ENCODE peak calls at places on chromosomes 2 and 18, in five cellular contexts. R is RWPE1, T is Peyer's patch, U is GM10248, M is bronchial epithelial cell. S is an unnamed sample.

GRCh38 chr18:5058768-5059539 is 138.1 kb downstream of the AKAIN1 start:
- DNase-seq in R (no peak), T (no peak), U (peak), M (no peak), S (no peak)

GRCh38 chr18:5596585-5596984 is 52.8 kb upstream of the EPB41L3 start:
- DNase-seq in R (no peak), T (no peak), U (no peak), M (no peak), S (no peak)

GRCh38 chr2:118123561-118124232 is 35.4 kb downstream of the INSIG2 start:
- DNase-seq in R (peak), T (no peak), U (no peak), M (peak), S (no peak)

GRCh38 chr2:136207030-136207623 is 89.2 kb upstream of the CXCR4 start:
- DNase-seq in R (no peak), T (no peak), U (peak), M (no peak), S (no peak)

GRCh38 chr2:74588664-74589063 is 34.1 kb downstream of the DOK1 start:
- DNase-seq in R (no peak), T (no peak), U (no peak), M (peak), S (no peak)

GRCh38 chr2:133130548-133131246 is 437.6 kb downstream of the NCKAP5 start:
- DNase-seq in R (no peak), T (no peak), U (no peak), M (peak), S (no peak)

GRCh38 chr2:118179445-118179844 is 91.2 kb downstream of the INSIG2 start:
- DNase-seq in R (no peak), T (no peak), U (no peak), M (no peak), S (no peak)

GRCh38 chr2:238425979-238426567 is 654 bp upstream of the ASB1 start:
- DNase-seq in R (no peak), T (no peak), U (no peak), M (peak), S (no peak)

GRCh38 chr2:7034313-7034712 is 117.1 kb downstream of the RNF144A start:
- DNase-seq in R (no peak), T (no peak), U (no peak), M (no peak), S (no peak)

GRCh38 chr18:10202947-10203346 is 251.5 kb upstream of the APCDD1 start:
- DNase-seq in R (no peak), T (no peak), U (no peak), M (no peak), S (no peak)

GRCh38 chr18:59902993-59903610 is 3.3 kb downstream of the PMAIP1 start:
- DNase-seq in R (no peak), T (no peak), U (no peak), M (no peak), S (no peak)

GRCh38 chr2:102436284-102436683 is 13.3 kb downstream of the IL18RAP start:
- DNase-seq in R (no peak), T (no peak), U (no peak), M (no peak), S (no peak)

GRCh38 chr2:184338776-184339175 is 259.6 kb upstream of the ZNF804A start:
- DNase-seq in R (no peak), T (no peak), U (no peak), M (no peak), S (no peak)

GRCh38 chr2:206045251-206045650 is 40.7 kb downstream of the INO80D start:
- DNase-seq in R (no peak), T (no peak), U (no peak), M (no peak), S (no peak)

GRCh38 chr2:176768185-176768584 is 444.4 kb upstream of the HNRNPA3 start:
- DNase-seq in R (no peak), T (no peak), U (no peak), M (no peak), S (no peak)

GRCh38 chr2:135581282-135581681 is 50.0 kb downstream of the R3HDM1 start:
- DNase-seq in R (no peak), T (no peak), U (no peak), M (no peak), S (no peak)

GRCh38 chr2:36413218-36413617 is 57.6 kb downstream of the CRIM1 start:
- DNase-seq in R (no peak), T (no peak), U (no peak), M (no peak), S (no peak)

GRCh38 chr18:51731070-51731469 is 533.6 kb upstream of the MEX3C start:
- DNase-seq in R (no peak), T (no peak), U (no peak), M (no peak), S (no peak)

GRCh38 chr2:226063704-226064390 is 664.3 kb downstream of the NYAP2 start:
- DNase-seq in R (peak), T (no peak), U (no peak), M (peak), S (no peak)

GRCh38 chr2:143258126-143258892 is 129.1 kb downstream of the ARHGAP15 start:
- DNase-seq in R (no peak), T (no peak), U (no peak), M (no peak), S (no peak)

GRCh38 chr2:126886201-126886905 is 12.3 kb upstream of the TEX51 start:
- DNase-seq in R (peak), T (peak), U (peak), M (no peak), S (peak)

GRCh38 chr2:95007061-95007609 is 18.4 kb upstream of the MAL start:
- DNase-seq in R (no peak), T (peak), U (no peak), M (no peak), S (no peak)

GRCh38 chr18:33746261-33746660 is 168.2 kb downstream of the ASXL3 start:
- DNase-seq in R (no peak), T (no peak), U (no peak), M (no peak), S (no peak)

GRCh38 chr2:198312621-198313483 is 508.5 kb downstream of the PLCL1 start:
- DNase-seq in R (no peak), T (no peak), U (no peak), M (no peak), S (no peak)

GRCh38 chr2:117770696-117771095 is 43.8 kb upstream of the DDX18 start:
- DNase-seq in R (no peak), T (no peak), U (no peak), M (no peak), S (no peak)

GRCh38 chr2:152336854-152337510 is 2.0 kb downstream of the FMNL2 start:
- DNase-seq in R (peak), T (peak), U (no peak), M (peak), S (no peak)

GRCh38 chr18:56977284-56977683 is 169.6 kb upstream of the BOD1L2 start:
- DNase-seq in R (no peak), T (no peak), U (no peak), M (no peak), S (no peak)

GRCh38 chr2:168515502-168515901 is 59.4 kb downstream of the CERS6 start:
- DNase-seq in R (peak), T (no peak), U (no peak), M (peak), S (no peak)

GRCh38 chr18:3329471-3329870 is 67.5 kb downstream of the MYL12B start:
- DNase-seq in R (peak), T (no peak), U (no peak), M (peak), S (no peak)

GRCh38 chr2:186966015-186966414 is 117.0 kb upstream of the ZSWIM2 start:
- DNase-seq in R (no peak), T (no peak), U (no peak), M (no peak), S (no peak)

GRCh38 chr2:233434666-233435375 is 80.5 kb downstream of the DGKD start:
- DNase-seq in R (no peak), T (peak), U (no peak), M (no peak), S (peak)

GRCh38 chr18:36312806-36313395 is 15.4 kb downstream of the FHOD3 start:
- DNase-seq in R (no peak), T (no peak), U (no peak), M (no peak), S (no peak)

GRCh38 chr2:38797953-38798352 is 19.9 kb downstream of the GEMIN6 start:
- DNase-seq in R (no peak), T (no peak), U (no peak), M (no peak), S (no peak)

GRCh38 chr2:19360881-19361321 is 2.5 kb upstream of the OSR1 start:
- DNase-seq in R (no peak), T (no peak), U (no peak), M (no peak), S (peak)

GRCh38 chr18:32057624-32058165 is 34.0 kb upstream of the RNF138 start:
- DNase-seq in R (no peak), T (no peak), U (no peak), M (no peak), S (no peak)

GRCh38 chr2:159153463-159153862 is 133.0 kb downstream of the WDSUB1 start:
- DNase-seq in R (peak), T (peak), U (no peak), M (peak), S (no peak)

GRCh38 chr18:12276736-12277554 is 22.8 kb downstream of the CIDEA start:
- DNase-seq in R (no peak), T (no peak), U (no peak), M (no peak), S (no peak)
- TF ChIP-seq CTCF in R (no peak), T (no peak), U (no peak), M (no peak), S (no peak)

GRCh38 chr2:20738789-20739188 is 71.8 kb downstream of the GDF7 start:
- DNase-seq in R (no peak), T (no peak), U (no peak), M (no peak), S (no peak)

GRCh38 chr2:20747317-20747716 is 75.6 kb downstream of the LDAH start:
- DNase-seq in R (no peak), T (no peak), U (no peak), M (no peak), S (no peak)

GRCh38 chr2:20745924-20746555 is 76.9 kb downstream of the LDAH start:
- DNase-seq in R (no peak), T (no peak), U (no peak), M (peak), S (no peak)

DNA sequence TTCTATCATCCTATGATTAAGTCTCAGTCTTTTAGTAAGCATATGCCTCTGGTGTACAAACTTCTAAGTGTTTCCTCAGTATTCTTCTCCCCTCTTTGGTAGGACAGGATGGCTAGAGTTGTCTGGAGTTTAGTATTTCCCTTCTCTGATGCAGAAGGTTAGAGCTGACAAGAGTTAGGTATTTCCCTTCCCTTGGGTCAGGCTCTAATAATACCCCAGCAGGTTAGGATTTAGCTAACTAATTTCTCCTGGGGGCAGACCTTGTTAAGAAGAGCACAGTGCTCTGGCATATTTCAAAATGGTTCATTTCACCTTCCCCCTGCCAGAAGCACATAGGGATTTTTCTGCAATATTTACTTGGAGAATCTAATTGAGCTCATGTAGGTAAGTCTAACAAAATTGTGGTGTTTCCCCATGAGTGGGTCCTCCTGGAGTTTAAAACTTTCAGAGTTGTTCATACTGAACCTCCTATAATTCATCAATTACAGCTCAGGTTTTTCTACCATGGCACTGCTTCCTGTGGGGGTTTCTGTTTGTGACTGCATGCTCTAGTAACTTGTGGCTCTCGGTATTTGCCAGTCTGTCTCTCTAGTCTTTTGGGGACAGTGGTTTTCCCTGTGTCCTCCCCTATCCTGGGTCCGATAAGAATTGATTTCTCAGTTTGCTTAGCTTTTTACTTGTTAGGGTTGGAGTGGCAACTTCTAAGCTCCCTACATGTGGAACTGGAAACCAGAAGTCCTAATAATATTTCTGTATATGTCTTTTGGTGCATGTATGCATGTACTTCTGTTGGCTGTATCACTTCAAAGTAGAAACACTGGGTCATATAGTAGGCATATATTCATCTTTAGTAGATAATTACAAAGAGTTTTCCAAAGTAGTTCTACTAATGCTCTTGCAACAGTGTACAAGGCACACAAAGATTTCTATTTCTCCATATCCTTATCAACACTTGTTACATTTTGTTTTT is 77.7 kb downstream of the GDF7 start:
- DNase-seq in R (no peak), T (no peak), U (no peak), M (no peak), S (no peak)
- TF ChIP-seq CTCF in R (no peak), T (no peak), U (no peak), M (no peak), S (no peak)

DNA sequence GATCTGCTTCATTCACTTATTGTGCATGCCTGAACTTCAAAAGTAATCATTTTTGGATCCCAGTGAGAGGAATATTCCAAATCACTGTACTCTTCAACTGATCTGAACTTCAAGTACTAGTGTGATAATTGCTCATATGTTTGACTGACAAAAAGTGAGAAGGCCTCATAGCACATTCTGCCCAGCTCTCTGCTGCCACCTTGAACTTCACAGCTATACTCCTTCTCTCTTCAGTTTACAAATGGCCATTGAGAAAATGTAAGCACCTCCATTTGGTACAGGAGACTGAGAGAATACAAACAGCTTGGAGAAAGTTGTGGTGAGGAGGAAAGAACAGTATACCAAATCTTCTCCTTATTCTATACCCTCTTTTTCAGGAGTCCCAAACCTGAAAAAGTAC is 946.0 kb upstream of the CHAC2 start:
- DNase-seq in R (no peak), T (no peak), U (no peak), M (peak), S (no peak)
- TF ChIP-seq CTCF in R (no peak), T (no peak), U (no peak), M (peak), S (peak)

DNA sequence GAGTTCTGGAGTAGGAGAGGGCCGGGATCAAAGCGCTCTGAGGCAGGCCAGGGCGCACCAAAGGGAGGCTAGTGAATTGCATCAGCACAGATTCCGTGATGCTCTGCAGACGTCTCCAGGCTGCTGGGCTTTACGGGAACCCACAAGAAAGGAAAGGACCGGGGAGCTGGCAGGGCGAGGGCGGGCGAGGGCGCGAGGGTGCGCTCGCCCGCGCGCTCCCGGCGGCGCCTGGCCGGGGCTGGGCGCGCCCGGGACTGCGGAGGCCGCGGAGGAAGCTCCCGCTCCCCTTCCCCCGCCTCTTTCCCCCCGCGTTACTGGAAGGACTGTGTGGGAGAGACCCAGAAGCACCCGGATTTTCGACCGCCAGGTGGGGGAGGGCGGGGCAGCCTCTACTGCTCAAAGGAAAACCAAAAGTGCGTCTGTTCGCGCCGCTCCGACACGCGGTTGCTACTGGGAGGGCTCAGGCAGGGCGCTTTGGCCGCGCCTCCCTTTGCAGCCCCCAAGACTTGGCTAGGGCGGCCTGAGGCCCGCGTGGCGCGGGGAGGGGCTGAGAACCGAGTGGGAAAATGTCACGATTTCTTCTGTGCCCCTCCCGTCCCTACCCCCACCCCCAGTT is 2.3 kb upstream of the FOSL2 start:
- DNase-seq in R (peak), T (peak), U (peak), M (peak), S (peak)
- TF ChIP-seq CTCF in R (peak), T (peak), U (no peak), M (peak), S (no peak)

GRCh38 chr2:23312996-23313606 is 71.9 kb upstream of the KLHL29 start:
- DNase-seq in R (peak), T (no peak), U (peak), M (no peak), S (no peak)
- TF ChIP-seq CTCF in R (peak), T (no peak), U (peak), M (peak), S (peak)

DNA sequence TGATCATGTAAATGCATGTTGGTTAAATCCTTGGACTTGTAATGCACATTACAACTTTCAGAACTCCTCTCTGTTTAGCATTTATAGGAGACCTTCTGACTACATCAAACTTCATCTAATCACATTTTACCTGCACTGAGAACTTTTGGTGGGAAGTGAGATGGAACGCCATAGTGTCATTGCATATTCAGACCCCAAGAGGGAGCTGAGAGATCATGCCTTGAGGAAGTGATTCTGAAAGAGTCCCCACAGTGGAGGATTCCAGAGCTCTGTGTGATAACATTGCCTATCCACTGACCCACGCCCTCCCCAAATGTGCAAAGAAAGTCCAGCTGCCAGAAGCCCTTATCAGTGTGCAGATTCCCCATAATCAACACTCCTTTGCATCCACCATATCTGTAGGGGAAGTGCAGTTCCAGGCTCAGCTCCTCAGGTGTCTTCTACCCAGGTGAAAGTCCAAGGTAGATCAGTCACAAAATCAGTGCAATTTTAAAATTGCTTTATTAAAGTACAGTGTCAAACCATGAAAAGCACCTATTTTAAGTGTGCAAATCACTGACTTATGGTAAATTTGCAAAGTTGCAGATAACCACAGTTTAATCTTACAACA is 212.4 kb downstream of the RPIA start:
- DNase-seq in R (peak), T (no peak), U (peak), M (peak), S (no peak)
- TF ChIP-seq CTCF in R (peak), T (peak), U (peak), M (peak), S (peak)

S was measured in osteocyte.